ENCODE peak calls at places on chromosomes 13 and 19, in six cellular contexts. H is H9, P is mesendoderm, I is IMR-90, O is H1, N is mesenchymal stem cell. A is an unnamed sample.

GRCh38 chr19:37227996-37228395 is 10.0 kb downstream of the ZNF383 start:
- DNase-seq in I (no peak), P (peak), N (no peak), O (peak), H (peak), A (no peak)

GRCh38 chr19:13923194-13923987 is 14.8 kb downstream of the PODNL1 start:
- DNase-seq in P (no peak), H (no peak), O (no peak), I (no peak), N (no peak), A (no peak)

GRCh38 chr19:1538978-1539377 is 15.1 kb downstream of the PLK5 start:
- DNase-seq in P (no peak), N (no peak), O (no peak), H (no peak), I (no peak), A (no peak)

GRCh38 chr19:35345671-35346111 is 2.0 kb upstream of the FFAR1 start:
- DNase-seq in P (no peak), H (peak), N (no peak), O (peak), I (no peak), A (no peak)

GRCh38 chr13:106033634-106034033 is 501.8 kb downstream of the EFNB2 start:
- DNase-seq in N (peak), P (no peak), H (no peak), I (peak), O (no peak), A (no peak)

GRCh38 chr19:33514885-33515485 is 6.6 kb downstream of the PEPD start:
- DNase-seq in I (peak), H (no peak), P (no peak), O (no peak), N (peak), A (no peak)

GRCh38 chr13:39688699-39689405 is 33.4 kb downstream of the COG6 start:
- DNase-seq in H (no peak), N (peak), P (no peak), I (peak), O (no peak), A (no peak)

GRCh38 chr13:61531383-61532065 is 115.9 kb upstream of the PCDH20 start:
- DNase-seq in O (no peak), N (no peak), I (no peak), H (no peak), P (no peak), A (no peak)

GRCh38 chr19:44903602-44904425 is 1.8 kb upstream of the APOE start:
- DNase-seq in O (peak), N (peak), P (peak), I (peak), H (peak), A (peak)

GRCh38 chr13:77338329-77338728 is 11.4 kb upstream of the MYCBP2 start:
- DNase-seq in I (no peak), N (no peak), H (no peak), P (no peak), O (no peak), A (no peak)

GRCh38 chr13:66312312-66313087 is 917.6 kb downstream of the PCDH9 start:
- DNase-seq in N (peak), O (no peak), H (no peak), P (no peak), I (peak), A (no peak)

GRCh38 chr19:20661150-20661819 is at the start of gene ZNF626:
- DNase-seq in H (peak), N (peak), O (peak), P (peak), I (peak), A (peak)

GRCh38 chr13:82506805-82507404 is 1375.4 kb downstream of the SLITRK1 start:
- DNase-seq in P (no peak), O (no peak), N (no peak), I (no peak), H (no peak), A (no peak)

GRCh38 chr13:82501804-82502203 is 1380.5 kb downstream of the SLITRK1 start:
- DNase-seq in P (no peak), N (no peak), O (no peak), H (no peak), I (no peak), A (no peak)
- H2BK15ac ChIP-seq in P (no peak), N (no peak), O (no peak), H (no peak), I (no peak), A (no peak)

DNA sequence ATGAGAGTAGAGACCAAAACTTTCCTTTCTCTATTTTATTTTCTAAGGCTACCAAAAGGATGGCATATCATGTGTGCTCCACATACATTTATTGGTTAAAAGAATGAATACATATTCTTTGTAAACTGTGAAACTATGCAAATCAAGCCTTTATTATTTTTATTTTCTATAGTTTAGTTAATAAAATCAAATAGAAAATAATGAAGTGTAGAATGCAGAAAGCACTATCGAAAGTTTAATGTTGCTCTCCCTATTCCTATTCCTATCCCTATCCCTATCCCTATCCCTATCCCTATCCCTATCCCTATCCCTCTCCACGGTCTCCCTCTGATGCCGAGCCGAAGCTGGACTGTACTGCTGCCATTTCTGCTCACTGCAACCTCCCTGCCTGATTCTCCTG is 60.3 kb downstream of the ZNF100 start:
- DNase-seq in N (no peak), I (no peak), H (no peak), P (no peak), O (no peak), A (no peak)
- H2BK15ac ChIP-seq in N (no peak), I (no peak), H (no peak), P (no peak), O (no peak), A (no peak)

DNA sequence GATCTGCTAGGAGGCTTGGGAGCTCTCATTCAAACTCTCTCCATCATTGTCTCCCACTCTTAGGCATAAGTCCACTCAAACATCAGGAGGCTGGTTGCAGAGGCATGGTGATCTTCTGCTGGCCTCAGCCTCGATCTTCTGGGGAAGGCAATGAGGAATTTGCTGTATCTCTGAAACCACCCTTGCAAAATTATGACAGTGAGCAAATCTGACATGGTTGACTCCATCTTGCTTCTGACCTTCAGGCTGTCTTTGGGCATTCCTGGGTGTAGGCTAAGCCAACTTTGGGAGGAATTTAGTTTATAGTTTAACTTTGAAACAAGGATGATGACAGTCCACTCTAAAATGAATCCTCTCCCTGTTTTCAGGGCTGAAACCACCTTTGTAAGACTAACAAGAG is 84.1 kb upstream of the ABCC4 start:
- DNase-seq in N (no peak), H (no peak), P (no peak), O (no peak), I (no peak), A (no peak)
- H2BK15ac ChIP-seq in N (no peak), H (no peak), P (no peak), O (no peak), I (no peak), A (no peak)

GRCh38 chr13:89153941-89154340 is 1482.8 kb downstream of the SLITRK5 start:
- DNase-seq in I (no peak), H (no peak), P (no peak), O (no peak), N (no peak), A (no peak)
- H2BK15ac ChIP-seq in I (no peak), H (no peak), P (no peak), O (no peak), N (no peak), A (no peak)

GRCh38 chr19:56746367-56746766 is 74.8 kb upstream of the ZNF835 start:
- DNase-seq in O (no peak), P (no peak), H (no peak), N (no peak), I (no peak), A (no peak)
- H2BK15ac ChIP-seq in O (no peak), P (no peak), H (no peak), N (no peak), I (no peak), A (no peak)